ENCODE peak calls at places on chromosomes 4 and X, in nine cellular contexts. J, E, C, L, A, R, I, G and O are unnamed samples. For H3K4me1, the result is how much of the 10 kb centered on the place peaks cover.

GRCh38 chrX:84186603-84187358 is 1.2 kb downstream of the RPS6KA6 start:
- DNase-seq in J (no peak), E (peak), C (no peak), L (peak), A (peak), R (peak), I (no peak), G (peak), O (no peak)

GRCh38 chr4:147768113-147768512 is 36.2 kb downstream of the ARHGAP10 start:
- DNase-seq in J (no peak), E (peak), C (no peak), L (peak), A (no peak), R (peak), I (no peak), G (no peak), O (no peak)

GRCh38 chrX:77597090-77597489 is 149.9 kb downstream of the FGF16 start:
- DNase-seq in J (no peak), E (peak), C (peak), L (no peak), A (peak), R (peak), I (no peak), G (no peak), O (no peak)

GRCh38 chr4:72352746-72353145 is 216.3 kb downstream of the ADAMTS3 start:
- DNase-seq in J (no peak), E (peak), C (no peak), L (no peak), A (no peak), R (peak), I (no peak), G (no peak), O (no peak)

GRCh38 chr4:125198916-125199315 is 115.8 kb upstream of the FAT4 start:
- DNase-seq in J (no peak), E (peak), C (no peak), L (no peak), A (no peak), R (peak), I (no peak), G (no peak), O (no peak)

GRCh38 chr4:7255488-7255881 is 63.1 kb downstream of the SORCS2 start:
- DNase-seq in J (no peak), E (no peak), C (peak), L (no peak), A (no peak), R (no peak), I (no peak), G (no peak), O (no peak)

GRCh38 chr4:161382655-161383054 is 781.1 kb downstream of the FSTL5 start:
- DNase-seq in J (no peak), E (no peak), C (no peak), L (no peak), A (no peak), R (no peak), I (no peak), G (no peak), O (no peak)

GRCh38 chrX:109733658-109734022 is 583 bp upstream of the ACSL4 start:
- DNase-seq in J (no peak), E (no peak), C (no peak), L (no peak), A (no peak), R (no peak), I (peak), G (no peak), O (no peak)

GRCh38 chr4:32858971-32859370 is 2138.8 kb downstream of the PCDH7 start:
- DNase-seq in J (peak), E (peak), C (no peak), L (peak), A (no peak), R (peak), I (no peak), G (no peak), O (no peak)

GRCh38 chr4:101175896-101176676 is 171.2 kb downstream of the PPP3CA start:
- DNase-seq in J (no peak), E (no peak), C (no peak), L (no peak), A (peak), R (no peak), I (no peak), G (no peak), O (no peak)

GRCh38 chr4:83266689-83267088 is 17.9 kb downstream of the COQ2 start:
- DNase-seq in J (no peak), E (no peak), C (no peak), L (no peak), A (no peak), R (no peak), I (no peak), G (no peak), O (peak)

GRCh38 chr4:88991746-88992145 is 65.2 kb downstream of the FAM13A start:
- DNase-seq in J (no peak), E (peak), C (no peak), L (no peak), A (no peak), R (peak), I (no peak), G (no peak), O (no peak)

GRCh38 chrX:370963-371745 is 15.6 kb downstream of the PPP2R3B start:
- DNase-seq in J (no peak), E (no peak), C (no peak), L (no peak), A (no peak), R (no peak), I (no peak), G (no peak), O (peak)

GRCh38 chr4:147407261-147408045 is 73.4 kb upstream of the EDNRA start:
- DNase-seq in J (peak), E (no peak), C (no peak), L (no peak), A (peak), R (no peak), I (peak), G (no peak), O (no peak)

GRCh38 chrX:105882581-105883275 is 60.4 kb downstream of the NRK start:
- DNase-seq in J (no peak), E (no peak), C (no peak), L (peak), A (no peak), R (no peak), I (no peak), G (no peak), O (no peak)

GRCh38 chr4:48944252-48944651 is 37.7 kb upstream of the OCIAD2 start:
- DNase-seq in J (peak), E (peak), C (no peak), L (no peak), A (no peak), R (peak), I (no peak), G (no peak), O (no peak)

GRCh38 chr4:78591404-78591803 is 39.8 kb downstream of the ANXA3 start:
- DNase-seq in J (no peak), E (no peak), C (no peak), L (no peak), A (no peak), R (peak), I (no peak), G (no peak), O (no peak)

GRCh38 chr4:8886625-8887406 is 15.2 kb upstream of the HMX1 start:
- DNase-seq in J (no peak), E (peak), C (no peak), L (no peak), A (no peak), R (peak), I (no peak), G (no peak), O (no peak)

GRCh38 chr4:37627263-37627662 is 58.9 kb downstream of the RELL1 start:
- DNase-seq in J (no peak), E (no peak), C (no peak), L (no peak), A (no peak), R (no peak), I (no peak), G (no peak), O (no peak)

GRCh38 chr4:128560754-128561495 is 248.6 kb upstream of the JADE1 start:
- DNase-seq in J (no peak), E (no peak), C (no peak), L (no peak), A (no peak), R (no peak), I (no peak), G (no peak), O (no peak)

GRCh38 chr4:69057620-69058409 is 38.5 kb upstream of the UGT2B7 start:
- DNase-seq in J (no peak), E (no peak), C (no peak), L (peak), A (peak), R (no peak), I (peak), G (peak), O (no peak)

GRCh38 chr4:159791334-159791733 is 688.5 kb downstream of the RAPGEF2 start:
- DNase-seq in J (no peak), E (no peak), C (no peak), L (no peak), A (no peak), R (no peak), I (no peak), G (no peak), O (no peak)

GRCh38 chr4:53706422-53707032 is 115.2 kb upstream of the LNX1 start:
- DNase-seq in J (peak), E (peak), C (peak), L (peak), A (peak), R (peak), I (peak), G (peak), O (peak)

GRCh38 chr4:110296892-110297291 is 98.5 kb upstream of the ELOVL6 start:
- DNase-seq in J (no peak), E (peak), C (no peak), L (no peak), A (no peak), R (no peak), I (no peak), G (no peak), O (no peak)

GRCh38 chrX:150508461-150509367 is 59.7 kb upstream of the MTM1 start:
- DNase-seq in J (no peak), E (no peak), C (no peak), L (no peak), A (peak), R (peak), I (peak), G (no peak), O (no peak)

GRCh38 chr4:153467897-153468262 is 1.7 kb downstream of the TMEM131L start:
- DNase-seq in J (no peak), E (no peak), C (no peak), L (no peak), A (no peak), R (no peak), I (no peak), G (no peak), O (peak)

GRCh38 chrX:64580605-64581004 is 185.4 kb upstream of the MTMR8 start:
- DNase-seq in J (no peak), E (no peak), C (no peak), L (no peak), A (no peak), R (no peak), I (no peak), G (no peak), O (no peak)

GRCh38 chr4:169270156-169270809 is 473 bp downstream of the SH3RF1 start:
- DNase-seq in J (no peak), E (peak), C (peak), L (peak), A (peak), R (peak), I (peak), G (peak), O (no peak)
- TF ChIP-seq EZH2phosphoT487 in J (no peak), E (no peak), C (no peak), L (no peak), A (no peak), R (no peak), I (no peak), G (no peak), O (no peak)

DNA sequence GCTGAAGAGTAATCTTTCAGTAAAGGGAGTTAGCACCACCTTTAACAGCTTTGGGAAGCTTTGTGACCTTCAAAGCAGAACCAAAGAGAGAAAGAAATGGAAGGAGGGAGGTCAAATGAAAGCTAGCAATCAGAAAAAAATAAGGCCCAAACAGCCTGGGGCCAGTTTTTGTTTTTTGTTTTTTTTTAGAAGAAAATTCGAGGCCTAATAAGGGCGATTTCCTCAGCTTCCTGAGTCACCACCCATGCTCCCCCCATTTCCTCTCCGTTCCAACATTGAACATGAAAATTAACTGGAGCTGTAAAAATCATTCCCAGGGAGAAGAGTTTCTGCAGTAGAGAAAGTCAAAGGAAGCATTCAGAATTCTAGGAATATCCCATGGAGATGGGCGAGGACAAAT is 115.1 kb downstream of the SH3KBP1 start:
- DNase-seq in J (no peak), E (peak), C (no peak), L (no peak), A (peak), R (peak), I (no peak), G (no peak), O (no peak)
- H3K4me1 ChIP-seq in J (under half), E (under half), C (under half), L (under half), A (under half), R (under half), I (under half), G (under half), O (half or more)

GRCh38 chr4:102869569-102870227 is 906 bp downstream of the CISD2 start:
- DNase-seq in J (no peak), E (no peak), C (no peak), L (no peak), A (peak), R (no peak), I (no peak), G (no peak), O (peak)

GRCh38 chr4:102871772-102872171 is 3.0 kb downstream of the CISD2 start:
- DNase-seq in J (no peak), E (no peak), C (no peak), L (no peak), A (no peak), R (no peak), I (no peak), G (peak), O (no peak)

GRCh38 chr4:102868782-102869568 is at the start of gene CISD2:
- DNase-seq in J (peak), E (peak), C (peak), L (peak), A (peak), R (peak), I (peak), G (peak), O (peak)

GRCh38 chr4:102867278-102868152 is 1.3 kb upstream of the CISD2 start:
- DNase-seq in J (no peak), E (no peak), C (no peak), L (no peak), A (no peak), R (no peak), I (no peak), G (peak), O (peak)

DNA sequence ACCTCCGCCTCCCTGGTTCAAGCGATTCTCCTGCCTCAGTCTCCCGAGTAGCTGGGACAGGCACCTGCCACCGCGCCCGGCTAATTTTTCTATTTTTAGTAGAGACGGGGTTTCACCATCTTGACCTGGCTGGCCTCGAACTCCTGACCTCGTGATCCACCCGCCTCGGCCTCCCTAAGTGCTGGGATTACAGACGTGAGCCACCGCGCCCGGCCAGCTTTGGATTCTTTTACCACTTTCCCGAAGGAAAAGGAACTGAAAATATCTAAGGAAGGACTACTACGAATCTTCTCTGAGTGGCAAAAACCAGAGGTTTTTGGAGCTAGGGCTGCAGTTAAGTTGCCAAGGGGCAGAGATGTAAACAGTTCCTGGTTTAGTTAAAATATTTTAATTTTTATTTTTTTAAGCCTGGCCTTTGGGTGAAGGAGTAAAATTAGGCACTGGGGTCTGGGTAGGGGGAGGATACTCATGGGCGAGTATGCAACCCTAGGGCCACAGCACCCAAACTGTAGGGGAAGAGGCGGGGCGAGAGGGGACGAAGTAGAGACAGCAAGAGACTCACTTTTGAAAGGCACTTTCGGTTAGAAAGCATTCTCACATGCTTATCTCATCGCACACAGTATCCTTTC is 525 bp upstream of the CISD2 start:
- DNase-seq in J (no peak), E (no peak), C (no peak), L (no peak), A (no peak), R (no peak), I (no peak), G (no peak), O (peak)
- TF ChIP-seq EZH2phosphoT487 in J (no peak), E (no peak), C (no peak), L (no peak), A (no peak), R (no peak), I (no peak), G (no peak), O (no peak)

DNA sequence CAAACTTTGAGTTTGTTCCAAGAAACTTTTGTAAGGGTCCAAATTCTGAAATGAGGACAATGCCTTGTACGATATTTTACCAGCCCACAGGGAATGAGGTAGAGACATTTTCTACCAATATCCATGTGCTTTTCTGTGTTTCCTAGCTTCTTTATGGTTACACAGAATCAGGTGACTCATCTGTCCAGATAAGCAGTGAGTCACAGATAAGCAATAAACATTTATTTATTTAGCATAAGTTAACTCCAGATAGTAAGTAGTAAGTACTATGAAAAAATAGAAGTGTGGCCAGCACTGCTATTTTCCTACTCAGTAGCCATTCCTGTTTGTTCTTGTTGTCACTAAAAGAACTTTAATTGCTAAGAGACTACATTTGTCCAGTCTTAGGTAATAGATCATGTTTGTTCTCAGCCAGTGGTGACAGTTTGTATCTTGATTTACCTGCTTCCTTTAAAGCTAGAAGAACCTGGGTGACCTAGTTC is 7.4 kb downstream of the AFF1 start:
- DNase-seq in J (no peak), E (peak), C (no peak), L (peak), A (no peak), R (peak), I (no peak), G (no peak), O (no peak)
- H3K4me1 ChIP-seq in J (under half), E (under half), C (under half), L (under half), A (half or more), R (under half), I (under half), G (half or more), O (half or more)

DNA sequence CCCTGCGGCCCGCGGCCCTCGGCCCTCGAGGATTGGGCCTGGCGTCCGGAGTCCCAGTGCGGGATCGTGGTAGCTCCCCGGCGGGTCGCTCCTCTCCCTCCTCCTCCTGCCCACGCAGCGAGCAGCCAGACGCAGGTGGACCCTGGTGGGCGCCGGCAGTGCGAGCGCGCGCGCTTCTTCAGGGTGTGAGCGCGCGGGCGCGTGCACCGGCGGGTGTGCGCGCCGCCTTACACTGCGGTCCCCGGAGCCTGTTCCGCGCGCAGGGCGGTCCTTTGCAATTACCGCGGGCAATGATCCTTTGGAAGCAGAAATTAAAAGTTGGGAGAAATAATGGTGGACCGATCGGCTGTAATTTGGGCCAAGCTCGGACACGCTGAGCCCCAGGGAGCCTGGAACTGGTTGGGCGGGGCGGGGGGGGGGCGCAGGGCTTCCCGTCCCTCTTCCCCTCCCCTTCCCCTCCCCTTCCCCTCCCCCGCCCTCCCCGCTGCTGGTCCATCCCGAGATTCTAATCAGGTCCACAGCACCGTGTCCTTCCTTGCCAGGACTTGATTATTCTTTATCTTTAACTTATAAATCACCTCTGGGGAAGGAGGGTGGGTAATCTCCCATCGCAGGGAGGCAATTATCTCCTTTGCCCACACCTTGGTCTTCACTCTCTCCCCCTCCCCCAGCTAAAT is 1.6 kb upstream of the NKX1-1 start:
- DNase-seq in J (no peak), E (no peak), C (peak), L (no peak), A (no peak), R (no peak), I (no peak), G (no peak), O (no peak)
- TF ChIP-seq EZH2phosphoT487 in J (no peak), E (no peak), C (peak), L (no peak), A (peak), R (no peak), I (peak), G (no peak), O (no peak)

GRCh38 chr4:40840985-40841571 is 91.3 kb downstream of the NSUN7 start:
- DNase-seq in J (peak), E (peak), C (peak), L (peak), A (peak), R (peak), I (peak), G (peak), O (peak)
- H3K4me1 ChIP-seq in J (under half), E (under half), C (under half), L (under half), A (under half), R (under half), I (under half), G (under half), O (under half)

DNA sequence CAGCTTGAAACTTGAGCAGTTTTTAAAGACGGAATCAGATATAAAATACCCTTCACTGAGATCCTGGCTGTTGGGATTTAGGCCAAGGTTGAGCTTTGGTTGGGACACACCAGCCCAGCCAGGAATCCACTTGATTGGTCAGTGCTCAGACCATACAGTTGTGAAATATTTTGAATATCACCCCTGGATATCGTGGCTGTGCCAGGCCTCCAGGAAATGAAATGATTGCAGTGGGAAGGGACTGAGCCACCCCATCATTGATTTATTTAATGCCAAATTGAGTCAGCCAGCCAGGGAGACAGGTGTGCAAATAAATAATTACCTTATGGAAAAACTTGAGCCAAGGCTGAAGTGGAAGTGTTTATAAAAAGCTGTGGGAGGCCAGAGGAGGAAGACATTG is 128.4 kb upstream of the SCML1 start:
- DNase-seq in J (no peak), E (peak), C (no peak), L (no peak), A (no peak), R (no peak), I (no peak), G (no peak), O (no peak)
- TF ChIP-seq EZH2phosphoT487 in J (no peak), E (no peak), C (no peak), L (no peak), A (no peak), R (no peak), I (no peak), G (no peak), O (no peak)

GRCh38 chrX:103831342-103831802 is 685 bp downstream of the RAB9B start:
- DNase-seq in J (no peak), E (peak), C (peak), L (peak), A (peak), R (peak), I (peak), G (no peak), O (no peak)
- H3K4me1 ChIP-seq in J (under half), E (under half), C (under half), L (under half), A (under half), R (under half), I (under half), G (under half), O (under half)

GRCh38 chrX:40009462-40009851 is 88.3 kb downstream of the BCOR start:
- DNase-seq in J (no peak), E (no peak), C (no peak), L (no peak), A (peak), R (peak), I (peak), G (no peak), O (no peak)
- TF ChIP-seq EZH2phosphoT487 in J (no peak), E (no peak), C (no peak), L (no peak), A (no peak), R (no peak), I (no peak), G (no peak), O (no peak)